ENCODE peak calls at places on chromosomes 3 and 15, in five cellular contexts. One of them, this sample, is unnamed.

GRCh38 chr15:68389936-68390790 is 41.8 kb downstream of the ITGA11 start:
- DNase-seq in Right ventricle myocardium superior: no peak
- DNase-seq in NCI-H1092 treated with DMSO at 0.1 percent for 48 hours: no peak
- DNase-seq in NCI-H1694: no peak
- DNase-seq in GM23338: no peak
- DNase-seq in this sample: no peak

GRCh38 chr3:102741105-102741504 is 306.3 kb downstream of the ZPLD1 start:
- DNase-seq in NCI-H1092 treated with DMSO at 0.1 percent for 48 hours: no peak
- DNase-seq in GM23338: peak
- DNase-seq in NCI-H1694: no peak
- DNase-seq in Right ventricle myocardium superior: no peak
- DNase-seq in this sample: no peak

GRCh38 chr3:184189421-184189820 is 3.4 kb downstream of the ABCF3 start:
- DNase-seq in GM23338: no peak
- DNase-seq in Right ventricle myocardium superior: no peak
- DNase-seq in NCI-H1092 treated with DMSO at 0.1 percent for 48 hours: no peak
- DNase-seq in NCI-H1694: no peak
- DNase-seq in this sample: no peak

GRCh38 chr3:53039376-53039752 is 6.5 kb downstream of the SFMBT1 start:
- DNase-seq in NCI-H1694: no peak
- DNase-seq in Right ventricle myocardium superior: no peak
- DNase-seq in NCI-H1092 treated with DMSO at 0.1 percent for 48 hours: no peak
- DNase-seq in GM23338: no peak
- DNase-seq in this sample: no peak

GRCh38 chr3:170848294-170848917 is 21.6 kb downstream of the RPL22L1 start:
- DNase-seq in NCI-H1092 treated with DMSO at 0.1 percent for 48 hours: peak
- DNase-seq in Right ventricle myocardium superior: no peak
- DNase-seq in GM23338: no peak
- DNase-seq in NCI-H1694: no peak
- DNase-seq in this sample: no peak

GRCh38 chr15:70505411-70505919 is 257.9 kb downstream of the UACA start:
- DNase-seq in Right ventricle myocardium superior: no peak
- DNase-seq in NCI-H1694: peak
- DNase-seq in GM23338: no peak
- DNase-seq in NCI-H1092 treated with DMSO at 0.1 percent for 48 hours: no peak
- DNase-seq in this sample: peak

GRCh38 chr3:29721789-29722188 is 440.9 kb downstream of the RBMS3 start:
- DNase-seq in GM23338: no peak
- DNase-seq in NCI-H1092 treated with DMSO at 0.1 percent for 48 hours: no peak
- DNase-seq in NCI-H1694: no peak
- DNase-seq in Right ventricle myocardium superior: no peak
- DNase-seq in this sample: no peak

GRCh38 chr3:182486459-182486858 is 306.8 kb upstream of the ATP11B start:
- DNase-seq in GM23338: no peak
- DNase-seq in NCI-H1694: no peak
- DNase-seq in Right ventricle myocardium superior: no peak
- DNase-seq in NCI-H1092 treated with DMSO at 0.1 percent for 48 hours: no peak
- DNase-seq in this sample: no peak

GRCh38 chr3:79297242-79297641 is 470.6 kb downstream of the ROBO1 start:
- DNase-seq in NCI-H1694: peak
- DNase-seq in Right ventricle myocardium superior: no peak
- DNase-seq in GM23338: peak
- DNase-seq in NCI-H1092 treated with DMSO at 0.1 percent for 48 hours: peak
- DNase-seq in this sample: no peak

GRCh38 chr3:31004025-31004678 is 109.7 kb upstream of the GADL1 start:
- DNase-seq in Right ventricle myocardium superior: no peak
- DNase-seq in NCI-H1092 treated with DMSO at 0.1 percent for 48 hours: no peak
- DNase-seq in NCI-H1694: no peak
- DNase-seq in GM23338: no peak
- DNase-seq in this sample: no peak

GRCh38 chr3:13280122-13280790 is 139.9 kb downstream of the NUP210 start:
- DNase-seq in NCI-H1092 treated with DMSO at 0.1 percent for 48 hours: no peak
- DNase-seq in NCI-H1694: no peak
- DNase-seq in GM23338: no peak
- DNase-seq in Right ventricle myocardium superior: peak
- DNase-seq in this sample: peak

GRCh38 chr3:105598047-105598796 is 231.5 kb downstream of the ALCAM start:
- DNase-seq in NCI-H1092 treated with DMSO at 0.1 percent for 48 hours: no peak
- DNase-seq in GM23338: no peak
- DNase-seq in Right ventricle myocardium superior: no peak
- DNase-seq in NCI-H1694: no peak
- DNase-seq in this sample: no peak

GRCh38 chr3:55426486-55426885 is 60.6 kb downstream of the WNT5A start:
- DNase-seq in NCI-H1092 treated with DMSO at 0.1 percent for 48 hours: no peak
- DNase-seq in Right ventricle myocardium superior: no peak
- DNase-seq in GM23338: no peak
- DNase-seq in NCI-H1694: no peak
- DNase-seq in this sample: no peak

GRCh38 chr15:40891810-40892448 is 2.3 kb upstream of the VPS18 start:
- DNase-seq in GM23338: peak
- DNase-seq in NCI-H1694: no peak
- DNase-seq in NCI-H1092 treated with DMSO at 0.1 percent for 48 hours: peak
- DNase-seq in Right ventricle myocardium superior: peak
- DNase-seq in this sample: no peak

GRCh38 chr15:29151111-29151857 is 118.3 kb downstream of the NSMCE3 start:
- DNase-seq in GM23338: no peak
- DNase-seq in Right ventricle myocardium superior: no peak
- DNase-seq in NCI-H1092 treated with DMSO at 0.1 percent for 48 hours: no peak
- DNase-seq in NCI-H1694: no peak
- DNase-seq in this sample: no peak

GRCh38 chr3:150965436-150965835 is 7.1 kb downstream of the CLRN1 start:
- DNase-seq in GM23338: no peak
- DNase-seq in Right ventricle myocardium superior: no peak
- DNase-seq in NCI-H1092 treated with DMSO at 0.1 percent for 48 hours: no peak
- DNase-seq in NCI-H1694: no peak
- DNase-seq in this sample: no peak

GRCh38 chr3:165643433-165643824 is 193.8 kb downstream of the BCHE start:
- DNase-seq in Right ventricle myocardium superior: no peak
- DNase-seq in NCI-H1092 treated with DMSO at 0.1 percent for 48 hours: no peak
- DNase-seq in GM23338: no peak
- DNase-seq in NCI-H1694: no peak
- DNase-seq in this sample: no peak

GRCh38 chr3:104960579-104960978 is 406.1 kb upstream of the ALCAM start:
- DNase-seq in Right ventricle myocardium superior: no peak
- DNase-seq in NCI-H1092 treated with DMSO at 0.1 percent for 48 hours: no peak
- DNase-seq in NCI-H1694: no peak
- DNase-seq in GM23338: no peak
- DNase-seq in this sample: no peak

GRCh38 chr3:54427501-54427900 is 305.1 kb downstream of the CACNA2D3 start:
- DNase-seq in NCI-H1092 treated with DMSO at 0.1 percent for 48 hours: peak
- DNase-seq in GM23338: no peak
- DNase-seq in NCI-H1694: peak
- DNase-seq in Right ventricle myocardium superior: no peak
- DNase-seq in this sample: no peak

GRCh38 chr3:129961142-129961541 is 13.4 kb upstream of the TRH start:
- DNase-seq in GM23338: peak
- DNase-seq in Right ventricle myocardium superior: no peak
- DNase-seq in NCI-H1694: no peak
- DNase-seq in NCI-H1092 treated with DMSO at 0.1 percent for 48 hours: no peak
- DNase-seq in this sample: no peak

GRCh38 chr3:4633078-4634004 is 140.2 kb downstream of the ITPR1 start:
- DNase-seq in GM23338: peak
- DNase-seq in Right ventricle myocardium superior: no peak
- DNase-seq in NCI-H1092 treated with DMSO at 0.1 percent for 48 hours: peak
- DNase-seq in NCI-H1694: peak
- DNase-seq in this sample: no peak

GRCh38 chr3:125246237-125246636 is 33.7 kb upstream of the SLC12A8 start:
- DNase-seq in NCI-H1092 treated with DMSO at 0.1 percent for 48 hours: no peak
- DNase-seq in GM23338: no peak
- DNase-seq in NCI-H1694: no peak
- DNase-seq in Right ventricle myocardium superior: no peak
- DNase-seq in this sample: no peak

GRCh38 chr3:122403489-122403888 is 12.4 kb downstream of the WDR5B start:
- DNase-seq in NCI-H1694: no peak
- DNase-seq in Right ventricle myocardium superior: no peak
- DNase-seq in GM23338: no peak
- DNase-seq in NCI-H1092 treated with DMSO at 0.1 percent for 48 hours: no peak
- DNase-seq in this sample: no peak

GRCh38 chr3:101513419-101513986 is 491 bp upstream of the SENP7 start:
- DNase-seq in NCI-H1694: no peak
- DNase-seq in Right ventricle myocardium superior: no peak
- DNase-seq in GM23338: no peak
- DNase-seq in NCI-H1092 treated with DMSO at 0.1 percent for 48 hours: no peak
- DNase-seq in this sample: no peak

GRCh38 chr3:59133350-59133749 is 83.5 kb upstream of the CFAP20DC start:
- DNase-seq in NCI-H1694: no peak
- DNase-seq in NCI-H1092 treated with DMSO at 0.1 percent for 48 hours: no peak
- DNase-seq in GM23338: no peak
- DNase-seq in Right ventricle myocardium superior: no peak
- DNase-seq in this sample: no peak

GRCh38 chr15:70154440-70155347 is 57.0 kb upstream of the TLE3 start:
- DNase-seq in NCI-H1092 treated with DMSO at 0.1 percent for 48 hours: no peak
- DNase-seq in GM23338: peak
- DNase-seq in Right ventricle myocardium superior: peak
- DNase-seq in NCI-H1694: no peak
- DNase-seq in this sample: no peak

GRCh38 chr15:35141743-35142356 is 56.8 kb upstream of the NANOGP8 start:
- DNase-seq in Right ventricle myocardium superior: no peak
- DNase-seq in NCI-H1694: no peak
- DNase-seq in NCI-H1092 treated with DMSO at 0.1 percent for 48 hours: no peak
- DNase-seq in GM23338: no peak
- DNase-seq in this sample: no peak

GRCh38 chr15:100723323-100723801 is 121.0 kb downstream of the ASB7 start:
- DNase-seq in Right ventricle myocardium superior: no peak
- DNase-seq in NCI-H1694: no peak
- DNase-seq in NCI-H1092 treated with DMSO at 0.1 percent for 48 hours: no peak
- DNase-seq in GM23338: no peak
- DNase-seq in this sample: no peak

GRCh38 chr15:98805434-98806274 is 157.3 kb downstream of the IGF1R start:
- DNase-seq in Right ventricle myocardium superior: no peak
- DNase-seq in NCI-H1092 treated with DMSO at 0.1 percent for 48 hours: no peak
- DNase-seq in GM23338: peak
- DNase-seq in NCI-H1694: no peak
- DNase-seq in this sample: no peak

GRCh38 chr3:52001443-52001974 is 5.8 kb upstream of the RPL29 start:
- DNase-seq in Right ventricle myocardium superior: peak
- DNase-seq in NCI-H1694: peak
- DNase-seq in NCI-H1092 treated with DMSO at 0.1 percent for 48 hours: peak
- DNase-seq in GM23338: peak
- DNase-seq in this sample: no peak

GRCh38 chr15:22794063-22794462 is 7.6 kb downstream of the NIPA1 start:
- DNase-seq in NCI-H1694: no peak
- DNase-seq in Right ventricle myocardium superior: no peak
- DNase-seq in NCI-H1092 treated with DMSO at 0.1 percent for 48 hours: no peak
- DNase-seq in GM23338: no peak
- DNase-seq in this sample: no peak

GRCh38 chr15:75309711-75310110 is 26.2 kb upstream of the COMMD4 start:
- DNase-seq in NCI-H1694: no peak
- DNase-seq in NCI-H1092 treated with DMSO at 0.1 percent for 48 hours: no peak
- DNase-seq in Right ventricle myocardium superior: no peak
- DNase-seq in GM23338: no peak
- DNase-seq in this sample: no peak

GRCh38 chr3:71397046-71397445 is 186.5 kb downstream of the FOXP1 start:
- DNase-seq in GM23338: peak
- DNase-seq in NCI-H1092 treated with DMSO at 0.1 percent for 48 hours: no peak
- DNase-seq in Right ventricle myocardium superior: no peak
- DNase-seq in NCI-H1694: peak
- DNase-seq in this sample: no peak

GRCh38 chr3:130601662-130602061 is 84.7 kb downstream of the COL6A6 start:
- DNase-seq in NCI-H1694: no peak
- DNase-seq in GM23338: no peak
- DNase-seq in NCI-H1092 treated with DMSO at 0.1 percent for 48 hours: no peak
- DNase-seq in Right ventricle myocardium superior: no peak
- DNase-seq in this sample: no peak

GRCh38 chr15:29134239-29134638 is 135.4 kb downstream of the NSMCE3 start:
- DNase-seq in NCI-H1092 treated with DMSO at 0.1 percent for 48 hours: no peak
- DNase-seq in NCI-H1694: no peak
- DNase-seq in GM23338: no peak
- DNase-seq in Right ventricle myocardium superior: peak
- DNase-seq in this sample: peak

GRCh38 chr3:9175421-9175820 is 74.0 kb downstream of the SRGAP3 start:
- DNase-seq in NCI-H1694: no peak
- DNase-seq in Right ventricle myocardium superior: no peak
- DNase-seq in NCI-H1092 treated with DMSO at 0.1 percent for 48 hours: no peak
- DNase-seq in GM23338: no peak
- DNase-seq in this sample: no peak